ENCODE peak calls at places on chromosomes 2 and 18, in six cellular contexts. C, L, Q, N, F and W are unnamed samples.

GRCh38 chr18:8084160-8084559 is 517.0 kb downstream of the PTPRM start:
- DNase-seq in C (no peak), L (peak; percentile 61), Q (peak; percentile 7), N (peak; percentile 32), F (peak; percentile 48), W (peak; percentile 61)

GRCh38 chr18:3593381-3593903 is 143.5 kb downstream of the TGIF1 start:
- DNase-seq in C (no peak), L (peak; percentile 74), Q (peak; percentile 86), N (peak; percentile 71), F (peak; percentile 91), W (peak; percentile 27)

GRCh38 chr2:168758970-168759820 is 43.2 kb upstream of the NOSTRIN start:
- DNase-seq in C (peak; percentile 54), L (peak; percentile 48), Q (peak; percentile 58), N (peak; percentile 58), F (peak; percentile 73), W (no peak)

GRCh38 chr2:193776988-193777387 is 1582.3 kb upstream of the TMEFF2 start:
- DNase-seq in C (no peak), L (no peak), Q (no peak), N (no peak), F (no peak), W (no peak)

GRCh38 chr2:177340158-177340557 is 52.4 kb upstream of the AGPS start:
- DNase-seq in C (no peak), L (no peak), Q (no peak), N (peak; percentile 44), F (peak; percentile 30), W (no peak)

GRCh38 chr2:162090109-162090508 is 16.1 kb upstream of the DPP4 start:
- DNase-seq in C (no peak), L (peak; percentile 46), Q (no peak), N (peak; percentile 80), F (peak; percentile 67), W (no peak)

GRCh38 chr2:217902281-217903141 is 100.3 kb downstream of the TNS1 start:
- DNase-seq in C (no peak), L (peak; percentile 68), Q (no peak), N (peak; percentile 64), F (peak; percentile 79), W (no peak)

GRCh38 chr18:34658101-34658500 is 52.0 kb upstream of the DTNA start:
- DNase-seq in C (no peak), L (no peak), Q (no peak), N (no peak), F (no peak), W (no peak)

GRCh38 chr2:10300997-10301945 is 1.4 kb upstream of the HPCAL1 start:
- DNase-seq in C (peak; percentile 36), L (no peak), Q (peak; percentile 77), N (no peak), F (no peak), W (no peak)

GRCh38 chr2:185970148-185970852 is 231.7 kb downstream of the FSIP2 start:
- DNase-seq in C (no peak), L (no peak), Q (no peak), N (peak; percentile 70), F (no peak), W (no peak)

GRCh38 chr2:227378371-227378782 is 729 bp downstream of the TM4SF20 start:
- DNase-seq in C (no peak), L (peak; percentile 51), Q (no peak), N (peak; percentile 70), F (no peak), W (no peak)

GRCh38 chr2:240919786-240920782 is 13.9 kb downstream of the CROCC2 start:
- DNase-seq in C (no peak), L (no peak), Q (no peak), N (no peak), F (no peak), W (peak; percentile 7)

GRCh38 chr2:3605013-3605961 is 10.4 kb downstream of the COLEC11 start:
- DNase-seq in C (peak; percentile 29), L (no peak), Q (peak; percentile 93), N (peak; percentile 29), F (peak; percentile 55), W (no peak)

GRCh38 chr2:54767921-54768320 is 44.5 kb downstream of the EML6 start:
- DNase-seq in C (peak; percentile 6), L (peak; percentile 37), Q (peak; percentile 5), N (peak; percentile 76), F (peak; percentile 52), W (no peak)

GRCh38 chr2:71612581-71613520 is 159.5 kb downstream of the DYSF start:
- DNase-seq in C (no peak), L (no peak), Q (no peak), N (no peak), F (no peak), W (no peak)

GRCh38 chr2:43218221-43218549 is 8.2 kb downstream of the ZFP36L2 start:
- DNase-seq in C (no peak), L (no peak), Q (no peak), N (no peak), F (peak; percentile 53), W (no peak)

GRCh38 chr18:29225351-29225750 is 1048.4 kb upstream of the CDH2 start:
- DNase-seq in C (no peak), L (no peak), Q (no peak), N (no peak), F (peak; percentile 42), W (no peak)

GRCh38 chr2:202161106-202161836 is 77.1 kb downstream of the SUMO1 start:
- DNase-seq in C (no peak), L (no peak), Q (peak; percentile 34), N (no peak), F (peak; percentile 39), W (no peak)

GRCh38 chr2:234366891-234367290 is 130.0 kb downstream of the ARL4C start:
- DNase-seq in C (no peak), L (no peak), Q (no peak), N (no peak), F (peak; percentile 55), W (no peak)

GRCh38 chr2:20443276-20443920 is 3.5 kb upstream of the RHOB start:
- DNase-seq in C (peak; percentile 60), L (peak; percentile 55), Q (peak; percentile 76), N (no peak), F (peak; percentile 80), W (no peak)

GRCh38 chr2:29317077-29317517 is 201.9 kb downstream of the CLIP4 start:
- DNase-seq in C (no peak), L (peak; percentile 25), Q (no peak), N (peak; percentile 71), F (peak; percentile 81), W (no peak)

GRCh38 chr2:130864830-130865229 is 28.1 kb downstream of the ARHGEF4 start:
- DNase-seq in C (peak; percentile 14), L (peak; percentile 39), Q (peak; percentile 86), N (peak; percentile 2), F (peak; percentile 63), W (no peak)

GRCh38 chr2:144382848-144383247 is 137.1 kb downstream of the ZEB2 start:
- DNase-seq in C (peak; percentile 88), L (no peak), Q (no peak), N (no peak), F (no peak), W (no peak)

GRCh38 chr2:163182764-163183354 is 344.3 kb upstream of the KCNH7 start:
- DNase-seq in C (no peak), L (peak; percentile 2), Q (peak; percentile 37), N (peak; percentile 39), F (peak; percentile 52), W (no peak)

GRCh38 chr2:225526731-225527427 is 127.4 kb downstream of the NYAP2 start:
- DNase-seq in C (no peak), L (no peak), Q (no peak), N (no peak), F (no peak), W (no peak)

GRCh38 chr2:188976545-188977268 is 2.5 kb downstream of the COL3A1 start:
- DNase-seq in C (no peak), L (peak; percentile 64), Q (no peak), N (peak; percentile 90), F (peak; percentile 86), W (no peak)

GRCh38 chr2:48901015-48901343 is 145.5 kb upstream of the LHCGR start:
- DNase-seq in C (no peak), L (no peak), Q (no peak), N (no peak), F (no peak), W (no peak)

GRCh38 chr2:151465771-151466170 is 56.1 kb downstream of the RIF1 start:
- DNase-seq in C (no peak), L (no peak), Q (no peak), N (no peak), F (no peak), W (no peak)

GRCh38 chr18:10297079-10297478 is 157.4 kb upstream of the APCDD1 start:
- DNase-seq in C (no peak), L (no peak), Q (peak; percentile 67), N (no peak), F (no peak), W (no peak)

GRCh38 chr2:218658671-218659257 is 659 bp downstream of the ZNF142 start:
- DNase-seq in C (peak; percentile 36), L (peak; percentile 52), Q (peak; percentile 65), N (peak; percentile 44), F (peak; percentile 25), W (peak; percentile 52)

GRCh38 chr18:46542545-46542944 is 114.5 kb downstream of the LOXHD1 start:
- DNase-seq in C (no peak), L (no peak), Q (no peak), N (no peak), F (peak; percentile 2), W (peak; percentile 23)

GRCh38 chr2:18473241-18473841 is 87.1 kb downstream of the RDH14 start:
- DNase-seq in C (no peak), L (peak; percentile 87), Q (peak; percentile 40), N (peak; percentile 92), F (peak; percentile 92), W (no peak)

GRCh38 chr2:229765721-229766120 is 51.4 kb upstream of the DNER start:
- DNase-seq in C (no peak), L (no peak), Q (no peak), N (no peak), F (no peak), W (no peak)

GRCh38 chr2:110777531-110778311 is 45.3 kb downstream of the ACOXL start:
- DNase-seq in C (no peak), L (no peak), Q (no peak), N (no peak), F (no peak), W (no peak)

GRCh38 chr2:68734688-68735525 is at the start of gene ARHGAP25:
- DNase-seq in C (peak; percentile 62), L (no peak), Q (no peak), N (no peak), F (no peak), W (no peak)

GRCh38 chr2:111236027-111236426 is 115.3 kb downstream of the BCL2L11 start:
- DNase-seq in C (no peak), L (no peak), Q (no peak), N (no peak), F (no peak), W (no peak)

GRCh38 chr18:23355206-23355605 is 97.9 kb upstream of the RIOK3 start:
- DNase-seq in C (no peak), L (no peak), Q (no peak), N (no peak), F (no peak), W (no peak)

GRCh38 chr2:217972490-217972889 is 30.3 kb downstream of the TNS1 start:
- DNase-seq in C (no peak), L (no peak), Q (no peak), N (no peak), F (no peak), W (no peak)

GRCh38 chr2:67872481-67872880 is 190.3 kb downstream of the C1D start:
- DNase-seq in C (no peak), L (peak; percentile 17), Q (peak; percentile 23), N (no peak), F (no peak), W (no peak)